ENCODE peak calls at places on chromosomes 4 and X, in six cellular contexts. One of them, this sample, is unnamed.

GRCh38 chr4:186932631-186933150 is 209.0 kb upstream of the FAT1 start:
- DNase-seq in ovary: no peak
- DNase-seq in GM12865: no peak
- DNase-seq in lower lobe of right lung: no peak
- DNase-seq in left ventricle myocardium inferior: no peak
- DNase-seq in HCT116: peak; percentile 99
- DNase-seq in this sample: no peak

GRCh38 chrX:121641560-121641959 is 594.1 kb downstream of the GLUD2 start:
- DNase-seq in ovary: no peak
- DNase-seq in GM12865: no peak
- DNase-seq in lower lobe of right lung: no peak
- DNase-seq in left ventricle myocardium inferior: no peak
- DNase-seq in HCT116: no peak
- DNase-seq in this sample: no peak

GRCh38 chr4:63618883-63619573 is 790.2 kb downstream of the TECRL start:
- DNase-seq in ovary: no peak
- DNase-seq in GM12865: no peak
- DNase-seq in lower lobe of right lung: no peak
- DNase-seq in left ventricle myocardium inferior: no peak
- DNase-seq in HCT116: no peak
- DNase-seq in this sample: no peak

GRCh38 chr4:152273343-152273742 is 262.5 kb downstream of the FBXW7 start:
- DNase-seq in ovary: no peak
- DNase-seq in GM12865: no peak
- DNase-seq in lower lobe of right lung: no peak
- DNase-seq in left ventricle myocardium inferior: no peak
- DNase-seq in HCT116: no peak
- DNase-seq in this sample: no peak

GRCh38 chrX:17597836-17598434 is 139.4 kb upstream of the SCML1 start:
- DNase-seq in ovary: peak; percentile 87
- DNase-seq in GM12865: no peak
- DNase-seq in lower lobe of right lung: peak; percentile 64
- DNase-seq in left ventricle myocardium inferior: peak; percentile 77
- DNase-seq in HCT116: no peak
- DNase-seq in this sample: peak; percentile 64

GRCh38 chr4:133081246-133081645 is 67.8 kb upstream of the PCDH10 start:
- DNase-seq in ovary: no peak
- DNase-seq in GM12865: no peak
- DNase-seq in lower lobe of right lung: no peak
- DNase-seq in left ventricle myocardium inferior: no peak
- DNase-seq in HCT116: peak; percentile 1
- DNase-seq in this sample: no peak

GRCh38 chrX:100263650-100264049 is 146.4 kb downstream of the PCDH19 start:
- DNase-seq in ovary: no peak
- DNase-seq in GM12865: peak; percentile 1
- DNase-seq in lower lobe of right lung: no peak
- DNase-seq in left ventricle myocardium inferior: no peak
- DNase-seq in HCT116: no peak
- DNase-seq in this sample: no peak

GRCh38 chr4:20422398-20422797 is 170.7 kb downstream of the SLIT2 start:
- DNase-seq in ovary: no peak
- DNase-seq in GM12865: peak; percentile 64
- DNase-seq in lower lobe of right lung: no peak
- DNase-seq in left ventricle myocardium inferior: no peak
- DNase-seq in HCT116: peak; percentile 47
- DNase-seq in this sample: no peak

GRCh38 chr4:24413311-24413784 is 171.0 kb downstream of the DHX15 start:
- DNase-seq in ovary: no peak
- DNase-seq in GM12865: no peak
- DNase-seq in lower lobe of right lung: no peak
- DNase-seq in left ventricle myocardium inferior: no peak
- DNase-seq in HCT116: no peak
- DNase-seq in this sample: no peak

GRCh38 chr4:17781072-17781830 is at the start of gene FAM184B:
- DNase-seq in ovary: no peak
- DNase-seq in GM12865: no peak
- DNase-seq in lower lobe of right lung: no peak
- DNase-seq in left ventricle myocardium inferior: no peak
- DNase-seq in HCT116: no peak
- DNase-seq in this sample: no peak

GRCh38 chr4:148716361-148717063 is 274.3 kb upstream of the NR3C2 start:
- DNase-seq in ovary: no peak
- DNase-seq in GM12865: no peak
- DNase-seq in lower lobe of right lung: no peak
- DNase-seq in left ventricle myocardium inferior: no peak
- DNase-seq in HCT116: no peak
- DNase-seq in this sample: no peak

GRCh38 chrX:68433155-68433980 is at the start of gene OPHN1:
- DNase-seq in ovary: peak; percentile 79
- DNase-seq in GM12865: peak; percentile 0
- DNase-seq in lower lobe of right lung: peak; percentile 85
- DNase-seq in left ventricle myocardium inferior: peak; percentile 76
- DNase-seq in HCT116: peak; percentile 55
- DNase-seq in this sample: peak; percentile 87

GRCh38 chr4:110096406-110096805 is 102.0 kb downstream of the ELOVL6 start:
- DNase-seq in ovary: no peak
- DNase-seq in GM12865: no peak
- DNase-seq in lower lobe of right lung: no peak
- DNase-seq in left ventricle myocardium inferior: no peak
- DNase-seq in HCT116: no peak
- DNase-seq in this sample: no peak

GRCh38 chrX:26613951-26614350 is 398.0 kb downstream of the MAGEB5 start:
- DNase-seq in ovary: no peak
- DNase-seq in GM12865: no peak
- DNase-seq in lower lobe of right lung: no peak
- DNase-seq in left ventricle myocardium inferior: no peak
- DNase-seq in HCT116: no peak
- DNase-seq in this sample: no peak

GRCh38 chr4:337932-338758 is 531 bp downstream of the ZNF141 start:
- DNase-seq in ovary: peak; percentile 77
- DNase-seq in GM12865: peak; percentile 55
- DNase-seq in lower lobe of right lung: peak; percentile 74
- DNase-seq in left ventricle myocardium inferior: no peak
- DNase-seq in HCT116: no peak
- DNase-seq in this sample: peak; percentile 41

GRCh38 chr4:156829194-156829593 is 142.4 kb downstream of the PDGFC start:
- DNase-seq in ovary: no peak
- DNase-seq in GM12865: no peak
- DNase-seq in lower lobe of right lung: no peak
- DNase-seq in left ventricle myocardium inferior: no peak
- DNase-seq in HCT116: no peak
- DNase-seq in this sample: no peak

GRCh38 chr4:47862297-47862696 is 24.4 kb upstream of the CORIN start:
- DNase-seq in ovary: no peak
- DNase-seq in GM12865: no peak
- DNase-seq in lower lobe of right lung: no peak
- DNase-seq in left ventricle myocardium inferior: no peak
- DNase-seq in HCT116: no peak
- DNase-seq in this sample: no peak

GRCh38 chr4:153748378-153748777 is 11.4 kb downstream of the RNF175 start:
- DNase-seq in ovary: no peak
- DNase-seq in GM12865: no peak
- DNase-seq in lower lobe of right lung: no peak
- DNase-seq in left ventricle myocardium inferior: no peak
- DNase-seq in HCT116: no peak
- DNase-seq in this sample: peak; percentile 35

GRCh38 chrX:110966839-110967238 is 129.2 kb upstream of the PAK3 start:
- DNase-seq in ovary: no peak
- DNase-seq in GM12865: no peak
- DNase-seq in lower lobe of right lung: no peak
- DNase-seq in left ventricle myocardium inferior: no peak
- DNase-seq in HCT116: no peak
- DNase-seq in this sample: no peak

GRCh38 chrX:21943460-21944135 is 3.1 kb downstream of the SMS start:
- DNase-seq in ovary: no peak
- DNase-seq in GM12865: no peak
- DNase-seq in lower lobe of right lung: no peak
- DNase-seq in left ventricle myocardium inferior: no peak
- DNase-seq in HCT116: peak; percentile 64
- DNase-seq in this sample: no peak

GRCh38 chr4:108774809-108775530 is 12.1 kb upstream of the ETNPPL start:
- DNase-seq in ovary: no peak
- DNase-seq in GM12865: no peak
- DNase-seq in lower lobe of right lung: peak; percentile 58
- DNase-seq in left ventricle myocardium inferior: peak; percentile 64
- DNase-seq in HCT116: peak; percentile 3
- DNase-seq in this sample: peak; percentile 22

GRCh38 chr4:156941940-156942548 is 29.6 kb downstream of the PDGFC start:
- DNase-seq in ovary: peak; percentile 47
- DNase-seq in GM12865: no peak
- DNase-seq in lower lobe of right lung: peak; percentile 64
- DNase-seq in left ventricle myocardium inferior: no peak
- DNase-seq in HCT116: no peak
- DNase-seq in this sample: no peak

GRCh38 chr4:81470456-81471327 is 1.0 kb downstream of the RASGEF1B start:
- DNase-seq in ovary: no peak
- DNase-seq in GM12865: no peak
- DNase-seq in lower lobe of right lung: peak; percentile 80
- DNase-seq in left ventricle myocardium inferior: peak; percentile 48
- DNase-seq in HCT116: no peak
- DNase-seq in this sample: peak; percentile 67

GRCh38 chr4:158869761-158870160 is 100.9 kb downstream of the FNIP2 start:
- DNase-seq in ovary: no peak
- DNase-seq in GM12865: no peak
- DNase-seq in lower lobe of right lung: no peak
- DNase-seq in left ventricle myocardium inferior: no peak
- DNase-seq in HCT116: no peak
- DNase-seq in this sample: no peak

DNA sequence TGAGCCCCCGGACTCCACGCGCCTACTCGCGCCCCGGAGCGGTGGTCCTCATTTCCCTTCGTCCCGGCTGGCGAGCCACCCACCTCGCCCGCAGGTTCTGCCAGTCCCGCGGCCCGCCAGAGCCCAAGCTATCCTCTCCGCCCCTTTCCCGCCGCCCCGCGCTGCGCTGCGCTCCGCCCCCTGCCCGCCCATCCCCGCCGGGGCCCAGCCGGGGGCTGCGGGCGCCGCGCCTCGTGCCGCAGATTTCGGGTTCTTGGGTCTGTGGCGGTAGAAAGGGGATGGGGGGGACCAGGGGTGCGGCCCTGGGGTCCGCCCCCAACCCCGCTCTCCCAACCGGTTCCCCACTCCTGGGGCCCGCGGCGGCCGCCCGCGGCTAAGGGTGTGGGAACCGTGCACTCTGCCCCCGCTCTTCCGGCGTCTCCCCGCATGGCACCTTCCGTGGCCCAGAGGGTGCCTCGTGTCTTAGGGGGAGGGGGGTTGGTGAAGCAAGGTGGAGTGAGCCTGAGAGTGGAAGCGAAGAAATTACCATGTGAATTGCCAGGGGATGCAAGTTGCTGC is 650.8 kb upstream of the DIPK2B start:
- DNase-seq in ovary: peak; percentile 48
- DNase-seq in GM12865: no peak
- DNase-seq in lower lobe of right lung: peak; percentile 44
- DNase-seq in left ventricle myocardium inferior: no peak
- DNase-seq in HCT116: peak; percentile 49
- DNase-seq in this sample: peak; percentile 52
- H3K4me3 ChIP-seq in ovary: peak overlapping the region; percentile 46
- H3K4me3 ChIP-seq in GM12865: no peak overlapping the region
- H3K4me3 ChIP-seq in lower lobe of right lung: peak overlapping the region; percentile 59
- H3K4me3 ChIP-seq in left ventricle myocardium inferior: peak overlapping the region; percentile 68
- H3K4me3 ChIP-seq in HCT116: peak overlapping the region; percentile 81
- H3K4me3 ChIP-seq in this sample: peak overlapping the region; percentile 57

GRCh38 chrX:13778916-13779315 is 38.0 kb downstream of the GPM6B start:
- DNase-seq in ovary: no peak
- DNase-seq in GM12865: no peak
- DNase-seq in lower lobe of right lung: no peak
- DNase-seq in left ventricle myocardium inferior: no peak
- DNase-seq in HCT116: no peak
- DNase-seq in this sample: no peak
- H3K4me3 ChIP-seq in ovary: no peak overlapping the region
- H3K4me3 ChIP-seq in GM12865: no peak overlapping the region
- H3K4me3 ChIP-seq in lower lobe of right lung: no peak overlapping the region
- H3K4me3 ChIP-seq in left ventricle myocardium inferior: no peak overlapping the region
- H3K4me3 ChIP-seq in HCT116: no peak overlapping the region
- H3K4me3 ChIP-seq in this sample: no peak overlapping the region

GRCh38 chrX:135340827-135341226 is 31.5 kb downstream of the ETDC start:
- DNase-seq in ovary: no peak
- DNase-seq in GM12865: no peak
- DNase-seq in lower lobe of right lung: no peak
- DNase-seq in left ventricle myocardium inferior: no peak
- DNase-seq in HCT116: no peak
- DNase-seq in this sample: no peak

GRCh38 chrX:135346975-135347374 is 37.7 kb downstream of the ETDC start:
- DNase-seq in ovary: no peak
- DNase-seq in GM12865: no peak
- DNase-seq in lower lobe of right lung: no peak
- DNase-seq in left ventricle myocardium inferior: peak; percentile 14
- DNase-seq in HCT116: no peak
- DNase-seq in this sample: no peak

DNA sequence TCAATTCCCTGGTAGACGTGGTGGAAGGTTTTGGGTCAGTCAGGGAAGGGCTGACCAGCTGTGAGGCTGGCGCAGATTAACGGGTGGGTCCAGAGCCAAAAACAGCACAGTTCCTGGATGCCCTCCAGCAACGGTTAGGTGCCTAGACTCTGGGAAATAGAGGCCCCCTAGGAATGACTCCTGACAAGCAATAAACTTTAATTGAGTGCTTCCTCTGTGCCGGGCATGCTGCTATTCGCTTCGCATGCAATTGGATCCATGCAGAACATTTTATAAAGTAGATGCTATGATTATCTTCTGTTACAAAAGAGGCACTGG is 36.0 kb downstream of the ETDC start:
- DNase-seq in ovary: peak; percentile 62
- DNase-seq in GM12865: no peak
- DNase-seq in lower lobe of right lung: no peak
- DNase-seq in left ventricle myocardium inferior: peak; percentile 45
- DNase-seq in HCT116: no peak
- DNase-seq in this sample: peak; percentile 42
- H3K4me3 ChIP-seq in ovary: peak overlapping the region; percentile 69
- H3K4me3 ChIP-seq in GM12865: peak overlapping the region; percentile 89
- H3K4me3 ChIP-seq in lower lobe of right lung: peak overlapping the region; percentile 74
- H3K4me3 ChIP-seq in left ventricle myocardium inferior: peak overlapping the region; percentile 84
- H3K4me3 ChIP-seq in HCT116: peak overlapping the region; percentile 70
- H3K4me3 ChIP-seq in this sample: peak overlapping the region; percentile 76

GRCh38 chrX:41067721-41068120 is 17.5 kb upstream of the USP9X start:
- DNase-seq in ovary: no peak
- DNase-seq in GM12865: no peak
- DNase-seq in lower lobe of right lung: no peak
- DNase-seq in left ventricle myocardium inferior: no peak
- DNase-seq in HCT116: no peak
- DNase-seq in this sample: no peak

GRCh38 chrX:41066391-41066790 is 18.9 kb upstream of the USP9X start:
- DNase-seq in ovary: no peak
- DNase-seq in GM12865: no peak
- DNase-seq in lower lobe of right lung: no peak
- DNase-seq in left ventricle myocardium inferior: no peak
- DNase-seq in HCT116: no peak
- DNase-seq in this sample: no peak

GRCh38 chrX:41066969-41067368 is 18.3 kb upstream of the USP9X start:
- DNase-seq in ovary: no peak
- DNase-seq in GM12865: no peak
- DNase-seq in lower lobe of right lung: no peak
- DNase-seq in left ventricle myocardium inferior: no peak
- DNase-seq in HCT116: no peak
- DNase-seq in this sample: no peak

DNA sequence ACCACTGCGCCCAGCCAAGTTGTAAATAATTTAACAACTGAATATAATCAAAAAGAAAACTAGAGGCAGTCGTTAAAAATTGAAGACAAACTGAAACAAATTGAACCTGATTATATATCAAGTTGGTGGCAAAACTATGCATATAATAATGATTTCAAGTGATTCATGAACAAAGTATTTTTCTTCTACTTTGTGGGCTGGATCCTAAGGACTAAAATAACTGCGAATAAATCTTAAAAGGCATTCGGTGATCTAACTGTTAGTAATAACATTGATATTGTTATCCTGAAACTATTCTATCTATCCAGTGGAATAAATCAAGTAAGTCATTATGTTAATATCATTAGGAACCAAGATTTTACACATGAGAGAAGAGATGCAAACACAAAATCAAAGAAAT is 21.2 kb upstream of the USP9X start:
- DNase-seq in ovary: no peak
- DNase-seq in GM12865: no peak
- DNase-seq in lower lobe of right lung: no peak
- DNase-seq in left ventricle myocardium inferior: no peak
- DNase-seq in HCT116: no peak
- DNase-seq in this sample: no peak
- H3K4me3 ChIP-seq in ovary: no peak overlapping the region
- H3K4me3 ChIP-seq in GM12865: no peak overlapping the region
- H3K4me3 ChIP-seq in lower lobe of right lung: no peak overlapping the region
- H3K4me3 ChIP-seq in left ventricle myocardium inferior: no peak overlapping the region
- H3K4me3 ChIP-seq in HCT116: no peak overlapping the region
- H3K4me3 ChIP-seq in this sample: no peak overlapping the region